ENCODE peak calls at places on chromosomes 7 and 10, in four cellular contexts. S is adrenal gland, Q is neural progenitor cell, X is uterus. A is an unnamed sample.

GRCh38 chr7:16347461-16348192 is 73.7 kb downstream of the CRPPA start:
- DNase-seq in S (no peak), Q (peak; percentile 49), X (no peak), A (no peak)

GRCh38 chr7:50349963-50350944 is 45.7 kb downstream of the IKZF1 start:
- DNase-seq in S (no peak), Q (no peak), X (no peak), A (no peak)

GRCh38 chr10:85532821-85533220 is 833.8 kb downstream of the GRID1 start:
- DNase-seq in S (no peak), Q (no peak), X (no peak), A (no peak)

GRCh38 chr10:12637649-12638048 is 288.3 kb downstream of the CAMK1D start:
- DNase-seq in S (no peak), Q (no peak), X (no peak), A (no peak)

GRCh38 chr10:81414038-81414437 is 461.0 kb upstream of the NRG3 start:
- DNase-seq in S (no peak), Q (peak; percentile 48), X (no peak), A (no peak)

GRCh38 chr10:36880898-36881297 is 244.5 kb upstream of the ANKRD30A start:
- DNase-seq in S (no peak), Q (peak; percentile 36), X (no peak), A (no peak)

GRCh38 chr10:132706701-132707100 is 79.2 kb downstream of the NKX6-2 start:
- DNase-seq in S (no peak), Q (no peak), X (no peak), A (peak; percentile 12)

GRCh38 chr7:123472751-123473150 is 61.6 kb downstream of the IQUB start:
- DNase-seq in S (no peak), Q (peak; percentile 6), X (no peak), A (no peak)

GRCh38 chr10:121648078-121648477 is 49.8 kb upstream of the FGFR2 start:
- DNase-seq in S (no peak), Q (peak; percentile 52), X (no peak), A (no peak)

GRCh38 chr10:71080381-71081228 is 131.8 kb upstream of the UNC5B start:
- DNase-seq in S (peak; percentile 4), Q (peak; percentile 1), X (no peak), A (no peak)

GRCh38 chr7:112211348-112211907 is 4.9 kb downstream of the ZNF277 start:
- DNase-seq in S (no peak), Q (no peak), X (no peak), A (no peak)

GRCh38 chr7:41578700-41579099 is 124.2 kb downstream of the INHBA start:
- DNase-seq in S (no peak), Q (no peak), X (no peak), A (no peak)

GRCh38 chr10:122139226-122139625 is 131.9 kb upstream of the BTBD16 start:
- DNase-seq in S (no peak), Q (no peak), X (no peak), A (peak; percentile 70)

DNA sequence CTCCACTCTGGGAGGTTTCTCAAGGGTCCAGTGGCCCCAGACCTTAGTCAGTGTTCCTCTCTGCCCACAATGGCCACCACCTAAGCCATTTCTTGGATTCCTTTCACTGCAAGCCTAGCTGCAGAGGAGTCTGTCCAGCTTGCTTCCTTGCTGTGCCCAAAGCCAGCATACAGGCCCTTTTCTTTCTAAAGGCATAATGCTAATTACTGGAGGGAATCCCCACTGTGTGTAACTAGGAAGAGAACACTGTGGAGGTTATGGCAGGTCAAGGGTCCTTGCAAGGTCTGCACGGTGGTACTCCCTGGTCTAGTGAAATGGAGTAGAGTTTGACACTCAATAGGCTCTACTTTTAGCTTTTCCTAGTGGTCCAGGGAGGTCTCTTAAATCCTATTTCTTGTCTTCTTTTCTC is 70.4 kb upstream of the CC2D2B start:
- DNase-seq in S (no peak), Q (peak; percentile 45), X (no peak), A (no peak)
- H3K4me1 ChIP-seq in S (peaks cover 14% of the 10 kb centered on the region), Q (peaks cover 15% of the 10 kb centered on the region), X (peaks cover 5% of the 10 kb centered on the region), A (peaks cover 23% of the 10 kb centered on the region)

GRCh38 chr7:149427096-149427680 is 33.7 kb downstream of the ZNF777 start:
- DNase-seq in S (peak; percentile 37), Q (peak; percentile 67), X (no peak), A (no peak)

GRCh38 chr7:149423441-149423970 is 37.4 kb downstream of the ZNF777 start:
- DNase-seq in S (no peak), Q (peak; percentile 8), X (no peak), A (no peak)

GRCh38 chr7:149422914-149423285 is 38.0 kb downstream of the ZNF777 start:
- DNase-seq in S (no peak), Q (no peak), X (no peak), A (peak; percentile 40)

GRCh38 chr7:149420006-149420405 is 40.9 kb downstream of the ZNF777 start:
- DNase-seq in S (no peak), Q (no peak), X (no peak), A (no peak)

DNA sequence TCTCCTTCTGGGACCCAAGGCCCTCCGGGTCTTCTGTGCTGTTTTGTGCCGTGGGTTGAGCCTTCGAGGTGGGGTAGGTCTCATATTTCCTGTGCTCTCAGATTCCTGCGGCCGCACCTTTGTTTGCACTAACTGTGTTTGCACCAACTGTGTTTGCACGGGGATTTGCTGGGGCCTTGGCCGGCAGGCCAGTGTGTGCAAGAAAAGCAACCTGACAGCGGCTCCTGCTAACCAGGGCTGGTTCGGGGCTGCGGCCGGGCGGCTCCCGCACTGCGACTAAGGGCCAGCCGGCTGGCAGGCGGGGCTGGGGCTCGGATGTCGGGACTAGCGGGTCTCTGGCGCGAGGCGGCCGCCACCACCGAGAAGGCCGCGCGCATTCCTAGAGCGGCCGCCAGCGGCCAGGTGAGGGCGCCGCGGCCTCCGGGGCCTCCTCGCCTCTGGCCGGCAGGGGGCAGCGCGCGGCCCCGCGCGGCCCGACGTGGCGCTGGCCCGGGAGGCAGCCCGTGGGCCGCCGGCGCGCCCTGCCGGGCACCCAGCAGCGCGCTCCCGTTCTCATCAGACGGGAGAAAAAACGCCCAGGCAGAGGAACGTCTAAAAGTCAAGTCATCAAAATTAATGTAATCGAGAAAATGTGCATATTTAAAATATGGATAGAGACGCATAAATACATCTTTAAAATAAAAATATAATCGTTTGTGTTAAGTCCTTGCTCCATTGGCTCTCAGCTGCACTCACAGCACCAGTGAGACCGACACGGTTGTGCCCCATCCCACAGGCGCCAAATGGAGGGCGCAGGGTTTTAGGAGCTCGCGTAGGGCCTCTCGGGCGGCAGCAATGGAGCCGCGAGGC is 38.6 kb downstream of the ZNF777 start:
- DNase-seq in S (peak; percentile 56), Q (peak; percentile 94), X (no peak), A (peak; percentile 60)
- TF ChIP-seq CTCF in S (peak; percentile 70), Q (peak; percentile 53), X (peak; percentile 91), A (peak; percentile 68)

DNA sequence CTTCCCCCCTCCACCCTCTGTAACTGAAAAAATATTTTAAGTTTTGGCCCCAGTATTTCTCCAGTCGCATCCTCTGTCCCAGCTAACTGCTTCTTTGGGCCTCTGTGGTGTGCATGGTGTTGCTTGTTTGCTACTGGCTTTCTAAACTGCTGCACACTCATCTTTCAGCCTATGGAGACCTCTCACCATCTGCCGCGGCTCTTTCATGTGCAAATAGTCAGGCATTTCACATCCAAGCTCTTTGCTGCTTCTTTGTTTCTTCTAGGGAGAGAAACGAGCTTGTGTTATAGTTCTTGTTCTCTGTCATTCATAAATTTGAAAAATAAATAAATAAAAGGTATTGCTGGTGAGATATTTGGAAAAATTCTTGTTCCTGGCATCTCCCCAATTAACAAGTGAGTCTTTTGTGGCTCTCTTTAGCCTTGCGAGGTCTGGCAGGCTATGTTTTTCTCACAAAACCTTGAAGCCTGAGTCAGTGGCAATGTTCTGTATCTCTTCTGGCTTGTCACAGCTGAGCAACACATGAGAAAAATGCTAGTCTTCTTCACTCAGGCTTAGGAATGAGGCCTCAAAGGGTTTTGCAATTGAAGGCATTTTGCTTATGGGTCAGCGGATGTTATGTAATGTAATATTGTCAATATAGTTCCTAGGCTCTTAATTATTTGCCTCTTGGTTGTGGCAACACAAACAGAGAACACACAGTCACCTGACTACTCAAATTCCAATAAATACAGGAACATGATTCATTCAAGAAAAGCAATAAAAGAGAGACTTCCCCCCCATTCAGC is 274.0 kb downstream of the FRMD4A start:
- DNase-seq in S (peak; percentile 18), Q (peak; percentile 34), X (no peak), A (no peak)
- H3K4me1 ChIP-seq in S (no peaks in the 10 kb centered on the region), Q (peaks cover 10% of the 10 kb centered on the region), X (no peaks in the 10 kb centered on the region), A (no peaks in the 10 kb centered on the region)

DNA sequence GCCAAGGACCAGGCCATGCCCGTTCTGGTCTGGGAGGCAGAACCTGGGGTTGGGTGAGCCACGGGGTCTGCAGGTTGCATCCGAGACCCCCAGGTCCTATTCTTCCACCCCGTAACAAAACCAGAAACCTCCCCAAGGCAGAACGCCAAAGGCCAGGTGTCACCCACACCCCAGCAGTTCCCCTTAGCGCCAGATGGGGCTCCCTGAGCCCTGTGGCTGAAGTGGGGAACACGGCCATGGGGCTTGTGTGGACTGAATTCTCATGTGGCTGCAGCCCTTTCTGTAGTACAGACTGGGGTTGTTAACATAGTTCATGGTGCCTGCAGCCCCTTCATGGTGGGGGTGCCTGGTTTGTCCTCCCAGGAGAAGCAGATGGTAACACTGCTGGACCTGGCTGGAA is 10.2 kb downstream of the BRI3 start:
- DNase-seq in S (no peak), Q (no peak), X (no peak), A (no peak)
- TF ChIP-seq CTCF in S (peak; percentile 14), Q (peak; percentile 10), X (no peak), A (peak; percentile 28)

DNA sequence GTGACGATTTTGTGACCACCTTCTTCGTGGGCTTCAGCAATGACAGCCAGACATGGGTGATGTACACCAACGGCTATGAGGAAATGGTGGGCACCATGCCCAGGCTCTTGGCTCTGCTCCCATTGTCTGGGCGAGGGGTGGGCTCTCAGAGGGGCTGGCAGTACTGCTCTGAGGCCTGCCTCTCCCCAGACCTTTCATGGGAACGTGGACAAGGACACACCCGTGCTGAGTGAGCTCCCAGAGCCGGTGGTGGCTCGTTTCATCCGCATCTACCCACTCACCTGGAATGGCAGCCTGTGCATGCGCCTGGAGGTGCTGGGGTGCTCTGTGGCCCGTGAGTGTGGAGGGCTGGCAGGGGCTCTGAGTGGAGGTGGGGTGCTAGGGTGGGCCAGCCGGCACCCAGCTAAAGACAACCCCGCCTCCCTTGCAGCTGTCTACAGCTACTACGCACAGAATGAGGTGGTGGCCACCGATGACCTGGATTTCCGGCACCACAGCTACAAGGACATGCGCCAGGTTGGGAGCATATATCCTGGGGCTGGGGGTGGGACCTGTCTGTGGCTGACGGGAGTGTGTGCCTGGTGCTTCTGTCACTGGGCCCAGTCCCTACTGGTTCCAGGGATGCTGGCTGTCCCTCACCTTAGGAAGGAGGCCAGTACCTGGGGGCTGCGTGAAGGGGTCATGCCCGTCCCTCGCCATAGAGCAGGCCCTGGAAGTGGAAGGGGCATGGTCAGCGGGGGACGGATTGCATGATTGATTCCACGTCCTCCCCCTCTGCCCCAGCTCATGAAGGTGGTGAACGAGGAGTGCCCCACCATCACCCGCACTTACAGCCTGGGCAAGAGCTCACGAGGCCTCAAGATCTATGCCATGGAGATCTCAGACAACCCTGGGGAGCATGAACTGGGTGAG is 6.8 kb downstream of the AEBP1 start:
- DNase-seq in S (no peak), Q (no peak), X (no peak), A (no peak)
- H3K4me1 ChIP-seq in S (no peaks in the 10 kb centered on the region), Q (no peaks in the 10 kb centered on the region), X (peaks cover 7% of the 10 kb centered on the region), A (peaks cover 22% of the 10 kb centered on the region)

GRCh38 chr7:71753959-71754652 is 622.2 kb downstream of the GALNT17 start:
- DNase-seq in S (no peak), Q (no peak), X (no peak), A (no peak)

GRCh38 chr7:71754828-71755227 is 622.9 kb downstream of the GALNT17 start:
- DNase-seq in S (no peak), Q (no peak), X (no peak), A (no peak)

GRCh38 chr7:71750290-71750689 is 618.3 kb downstream of the GALNT17 start:
- DNase-seq in S (no peak), Q (no peak), X (no peak), A (no peak)

GRCh38 chr7:71753236-71753635 is 621.3 kb downstream of the GALNT17 start:
- DNase-seq in S (no peak), Q (no peak), X (no peak), A (no peak)

GRCh38 chr7:71752171-71752935 is 620.4 kb downstream of the GALNT17 start:
- DNase-seq in S (peak; percentile 74), Q (peak; percentile 88), X (no peak), A (peak; percentile 40)
- TF ChIP-seq CTCF in S (peak; percentile 57), Q (peak; percentile 87), X (peak; percentile 24), A (peak; percentile 76)